ENCODE peak calls at places on chromosomes 12 and 14, in six cellular contexts. U is GM12891, L is H1, Y is K562, W is HepG2, S is GM12878. O is an unnamed sample.

GRCh38 chr12:91818236-91819131 is 327.2 kb downstream of the BTG1 start:
- DNase-seq in U (no peak), L (no peak), Y (no peak), W (no peak), S (no peak), O (no peak)

GRCh38 chr12:132143328-132144071 is 619 bp downstream of the DDX51 start:
- DNase-seq in U (no peak), L (no peak), Y (no peak), W (no peak), S (no peak), O (no peak)

GRCh38 chr12:59040651-59041050 is 120.3 kb upstream of the LRIG3 start:
- DNase-seq in U (no peak), L (no peak), Y (no peak), W (no peak), S (no peak), O (no peak)

GRCh38 chr14:63893701-63894458 is 41.1 kb downstream of the SYNE2 start:
- DNase-seq in U (no peak), L (no peak), Y (no peak), W (no peak), S (no peak), O (no peak)

GRCh38 chr14:65745396-65746190 is 333.1 kb downstream of the FUT8 start:
- DNase-seq in U (no peak), L (no peak), Y (no peak), W (peak), S (no peak), O (no peak)

GRCh38 chr12:6069452-6070093 is 54.9 kb downstream of the VWF start:
- DNase-seq in U (no peak), L (no peak), Y (peak), W (no peak), S (no peak), O (no peak)

GRCh38 chr12:46332260-46332659 is 40.3 kb downstream of the SLC38A2 start:
- DNase-seq in U (no peak), L (no peak), Y (no peak), W (peak), S (no peak), O (no peak)

GRCh38 chr12:70418101-70418500 is 52.0 kb downstream of the KCNMB4 start:
- DNase-seq in U (no peak), L (no peak), Y (no peak), W (no peak), S (no peak), O (no peak)

GRCh38 chr12:65881348-65881961 is 57.2 kb downstream of the HMGA2 start:
- DNase-seq in U (no peak), L (no peak), Y (no peak), W (no peak), S (no peak), O (no peak)

GRCh38 chr12:29552324-29552927 is 54.9 kb upstream of the OVCH1 start:
- DNase-seq in U (peak), L (peak), Y (peak), W (peak), S (no peak), O (peak)

GRCh38 chr14:55084648-55085441 is 33.4 kb downstream of the MAPK1IP1L start:
- DNase-seq in U (no peak), L (no peak), Y (no peak), W (no peak), S (no peak), O (no peak)

GRCh38 chr12:24952389-24952788 is 3.5 kb upstream of the BCAT1 start:
- DNase-seq in U (no peak), L (no peak), Y (no peak), W (no peak), S (no peak), O (no peak)

DNA sequence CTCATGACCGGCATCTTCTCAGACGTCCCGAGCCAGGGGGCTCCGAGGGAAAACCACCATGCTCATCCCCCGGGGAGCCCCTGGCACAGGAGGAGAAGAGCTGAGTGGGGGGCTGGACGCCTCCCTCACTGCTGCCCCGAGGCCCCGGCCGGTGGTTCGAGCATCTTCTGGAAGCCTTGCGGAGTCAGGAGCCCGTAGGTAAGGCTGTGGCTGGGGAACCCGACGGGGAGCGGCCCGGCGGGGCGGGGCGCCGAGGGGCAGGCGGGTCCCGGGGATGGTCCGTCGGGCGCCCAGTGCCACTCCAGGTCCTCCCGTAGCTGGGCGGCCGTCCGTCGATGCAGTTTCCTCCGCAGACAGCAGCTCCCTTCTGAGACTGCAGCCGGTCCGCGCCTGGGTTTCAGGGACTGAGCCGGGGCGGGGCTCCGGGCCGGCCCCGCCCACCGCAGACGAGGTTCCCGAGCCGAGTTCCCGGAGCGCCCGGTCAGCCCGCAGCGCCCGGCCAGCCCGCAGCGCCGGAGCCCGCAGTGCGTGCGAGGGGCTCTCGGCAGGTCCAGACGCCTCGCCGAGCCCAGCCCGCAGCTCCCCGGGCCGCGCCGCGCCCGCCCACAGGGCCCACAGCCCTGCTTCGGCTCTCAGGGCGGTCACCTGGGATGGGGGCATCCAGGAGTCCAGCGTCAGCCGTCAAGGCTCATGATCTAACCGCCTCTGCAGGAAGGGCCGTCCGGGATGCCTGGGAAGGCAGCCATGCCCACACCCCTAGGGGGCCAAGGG is at the start of gene PGF:
- DNase-seq in U (no peak), L (no peak), Y (peak), W (no peak), S (no peak), O (peak)
- TF ChIP-seq POLR2A in U (no peak), L (no peak), Y (no peak), W (no peak), S (no peak), O (no peak)

GRCh38 chr12:98453070-98453469 is 62.3 kb upstream of the TMPO start:
- DNase-seq in U (no peak), L (no peak), Y (no peak), W (no peak), S (no peak), O (no peak)
- TF ChIP-seq TAF1 in U (no peak), L (no peak), Y (no peak), W (no peak), S (no peak), O (no peak)

GRCh38 chr14:96843137-96843536 is 46.0 kb downstream of the VRK1 start:
- DNase-seq in U (no peak), L (no peak), Y (no peak), W (no peak), S (no peak), O (no peak)

GRCh38 chr14:96838449-96838848 is 41.3 kb downstream of the VRK1 start:
- DNase-seq in U (no peak), L (no peak), Y (no peak), W (no peak), S (no peak), O (no peak)

GRCh38 chr14:96844857-96845570 is 47.8 kb downstream of the VRK1 start:
- DNase-seq in U (no peak), L (no peak), Y (no peak), W (no peak), S (no peak), O (no peak)

GRCh38 chr14:96839251-96839650 is 42.1 kb downstream of the VRK1 start:
- DNase-seq in U (no peak), L (no peak), Y (no peak), W (no peak), S (no peak), O (no peak)
- TF ChIP-seq POLR2AphosphoS5 in U (no peak), L (no peak), Y (no peak), W (no peak), S (no peak), O (no peak)

GRCh38 chr12:104288635-104289258 is 14.8 kb upstream of the EID3 start:
- DNase-seq in U (peak), L (peak), Y (peak), W (peak), S (peak), O (peak)
- TF ChIP-seq POLR2A in U (peak), L (peak), Y (peak), W (peak), S (peak), O (peak)

DNA sequence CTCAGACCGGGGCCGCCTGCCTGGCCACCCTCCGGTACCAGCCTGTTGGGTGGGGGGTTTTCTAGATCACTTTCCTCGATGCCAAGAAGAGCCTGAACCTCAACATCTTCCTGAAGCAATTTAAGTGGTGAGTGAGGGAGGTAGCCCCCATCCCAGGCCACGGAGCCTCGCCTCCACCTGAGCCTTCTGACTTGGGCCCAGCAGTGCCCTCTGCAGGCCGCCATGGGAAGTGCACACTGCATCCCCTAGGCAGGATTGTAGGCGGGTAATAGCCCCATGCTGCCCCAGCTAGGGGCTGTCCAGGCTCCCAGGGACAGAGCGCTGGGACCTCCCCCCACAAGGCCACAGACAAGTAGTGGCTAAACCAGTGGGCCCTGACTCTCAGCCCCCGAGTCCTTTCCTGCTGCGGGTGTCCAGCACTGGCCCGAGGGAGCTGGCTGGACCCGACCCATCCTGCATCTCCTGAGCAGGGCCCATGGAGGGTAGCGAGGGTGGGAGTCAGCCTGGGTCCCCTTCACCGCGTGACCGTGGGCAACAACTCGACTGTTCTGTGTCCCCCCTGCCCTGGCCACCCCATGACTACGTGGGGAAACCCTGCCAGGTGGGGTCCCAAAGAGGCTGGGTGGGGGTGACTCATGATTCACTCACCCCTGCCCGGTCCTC is 15.3 kb upstream of the ADSS1 start:
- DNase-seq in U (peak), L (peak), Y (peak), W (peak), S (no peak), O (peak)
- TF ChIP-seq TAF1 in U (no peak), L (no peak), Y (no peak), W (no peak), S (no peak), O (no peak)